ENCODE peak calls at places on chromosomes 13 and 19, in eight cellular contexts. H, S, X, K, U, B, P and C are unnamed samples.
A peak's percentile ranks its signal among the peaks of the same experiment; 100 is the strongest.

GRCh38 chr19:18520848-18521691 is 800 bp downstream of the ELL start:
- DNase-seq in H (no peak), S (no peak), X (peak; percentile 42), K (peak; percentile 50), U (peak; percentile 40), B (peak; percentile 49), P (peak; percentile 76), C (no peak)

GRCh38 chr13:110300090-110300815 is 6.7 kb downstream of the COL4A1 start:
- DNase-seq in H (peak; percentile 69), S (no peak), X (no peak), K (no peak), U (no peak), B (no peak), P (no peak), C (no peak)

GRCh38 chr13:31213681-31214289 is 14.0 kb downstream of the B3GLCT start:
- DNase-seq in H (peak; percentile 20), S (no peak), X (no peak), K (no peak), U (no peak), B (no peak), P (no peak), C (no peak)

GRCh38 chr19:42207767-42208259 is 9.7 kb downstream of the DEDD2 start:
- DNase-seq in H (peak; percentile 89), S (no peak), X (no peak), K (peak; percentile 43), U (no peak), B (no peak), P (no peak), C (no peak)

GRCh38 chr19:8609210-8610040 is 1.1 kb downstream of the ADAMTS10 start:
- DNase-seq in H (peak; percentile 60), S (peak; percentile 15), X (peak; percentile 63), K (peak; percentile 30), U (no peak), B (peak; percentile 65), P (peak; percentile 68), C (no peak)

GRCh38 chr13:39998166-39998565 is 342.7 kb downstream of the COG6 start:
- DNase-seq in H (no peak), S (no peak), X (no peak), K (no peak), U (no peak), B (no peak), P (no peak), C (no peak)

GRCh38 chr13:114148521-114148855 is 16.1 kb upstream of the RASA3 start:
- DNase-seq in H (no peak), S (no peak), X (peak; percentile 8), K (peak; percentile 51), U (no peak), B (no peak), P (no peak), C (no peak)

GRCh38 chr19:1768248-1768647 is 14.9 kb downstream of the ONECUT3 start:
- DNase-seq in H (no peak), S (no peak), X (no peak), K (no peak), U (no peak), B (peak; percentile 28), P (no peak), C (no peak)

GRCh38 chr19:6199240-6199983 is 63.9 kb downstream of the ACSBG2 start:
- DNase-seq in H (peak; percentile 98), S (peak; percentile 97), X (peak; percentile 99), K (peak; percentile 100), U (peak; percentile 99), B (peak; percentile 98), P (peak; percentile 99), C (peak; percentile 87)
- TF ChIP-seq CTCF in H (peak; percentile 29), S (no peak), X (peak; percentile 29), K (no peak), U (peak; percentile 75), B (peak; percentile 50), P (peak; percentile 78), C (peak; percentile 66)

DNA sequence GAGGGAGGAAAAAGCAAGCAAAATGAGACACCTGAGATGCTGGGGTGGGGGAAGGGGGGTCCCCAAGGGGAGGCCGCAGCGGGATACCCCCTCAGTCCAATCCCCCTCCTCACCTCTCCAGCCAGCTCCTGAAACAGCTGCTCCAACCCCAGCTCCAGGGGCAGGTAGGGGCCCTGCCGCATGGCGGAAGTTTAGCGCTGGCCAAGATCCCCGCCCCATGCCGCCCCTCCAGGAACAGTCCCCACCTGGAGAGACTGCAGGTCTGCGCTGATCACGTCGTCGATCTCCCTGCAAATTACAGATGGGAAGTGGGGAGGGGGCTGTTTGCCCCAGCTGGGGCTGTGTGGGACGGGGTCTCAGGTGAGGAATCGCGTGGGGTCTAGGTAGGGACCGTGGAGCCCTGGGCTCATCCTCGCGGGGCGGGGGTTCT is 9.0 kb downstream of the CAPN12 start:
- DNase-seq in H (no peak), S (no peak), X (peak; percentile 17), K (peak; percentile 52), U (no peak), B (peak; percentile 36), P (peak; percentile 52), C (no peak)
- H3K4me1 ChIP-seq in H (peaks cover 13% of the 10 kb centered on the region), S (peaks cover 13% of the 10 kb centered on the region), X (peaks cover 29% of the 10 kb centered on the region), K (peaks cover 65% of the 10 kb centered on the region), U (peaks cover 14% of the 10 kb centered on the region), B (peaks cover 20% of the 10 kb centered on the region), P (no peaks in the 10 kb centered on the region), C (peaks cover 33% of the 10 kb centered on the region)

DNA sequence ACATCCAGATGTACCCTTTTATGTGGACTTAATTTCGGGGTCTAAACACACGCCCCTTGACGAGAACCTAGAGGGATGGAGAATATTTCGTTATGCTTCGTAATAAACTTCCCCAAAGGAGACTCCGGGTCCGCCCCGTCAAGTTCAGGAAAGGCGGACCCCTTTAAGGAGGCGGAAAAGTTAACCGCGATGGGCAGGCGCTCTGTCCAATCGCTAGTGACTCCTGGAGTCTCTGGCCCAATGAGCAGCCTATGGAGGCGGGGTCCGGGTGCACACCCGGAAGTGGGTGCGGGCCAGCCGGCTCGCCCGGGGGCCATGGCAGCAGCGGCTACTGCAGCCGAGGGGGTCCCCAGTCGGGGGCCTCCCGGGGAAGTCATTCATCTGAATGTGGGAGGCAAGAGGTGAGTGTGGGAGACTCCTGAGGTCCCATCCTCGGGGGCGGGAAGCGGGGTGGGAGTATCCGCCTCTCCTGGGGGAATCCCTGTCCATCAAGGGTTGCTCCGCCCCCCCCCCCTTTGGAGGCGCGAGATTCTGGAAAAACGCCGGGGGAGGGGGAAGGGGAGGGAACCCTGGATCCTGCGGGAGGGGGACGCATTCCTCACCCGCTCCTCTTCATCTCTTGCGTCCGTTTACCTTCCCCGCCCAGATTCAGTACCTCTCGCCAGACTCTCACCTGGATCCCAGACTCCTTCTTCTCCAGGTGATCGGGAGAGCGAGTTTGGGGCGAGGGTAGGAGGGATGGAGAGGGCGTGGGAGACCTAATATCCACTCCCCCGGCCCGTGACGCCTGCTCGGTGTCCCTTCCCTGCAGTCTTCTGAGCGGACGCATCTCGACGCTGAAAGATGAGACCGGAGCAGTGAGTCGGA is at the start of gene SHKBP1:
- DNase-seq in H (peak; percentile 92), S (peak; percentile 93), X (peak; percentile 96), K (peak; percentile 95), U (peak; percentile 93), B (peak; percentile 96), P (peak; percentile 96), C (peak; percentile 61)
- TF ChIP-seq POLR2A in H (peak; percentile 50), S (no peak), X (no peak), K (no peak), U (peak; percentile 46), B (no peak), P (no peak), C (no peak)

DNA sequence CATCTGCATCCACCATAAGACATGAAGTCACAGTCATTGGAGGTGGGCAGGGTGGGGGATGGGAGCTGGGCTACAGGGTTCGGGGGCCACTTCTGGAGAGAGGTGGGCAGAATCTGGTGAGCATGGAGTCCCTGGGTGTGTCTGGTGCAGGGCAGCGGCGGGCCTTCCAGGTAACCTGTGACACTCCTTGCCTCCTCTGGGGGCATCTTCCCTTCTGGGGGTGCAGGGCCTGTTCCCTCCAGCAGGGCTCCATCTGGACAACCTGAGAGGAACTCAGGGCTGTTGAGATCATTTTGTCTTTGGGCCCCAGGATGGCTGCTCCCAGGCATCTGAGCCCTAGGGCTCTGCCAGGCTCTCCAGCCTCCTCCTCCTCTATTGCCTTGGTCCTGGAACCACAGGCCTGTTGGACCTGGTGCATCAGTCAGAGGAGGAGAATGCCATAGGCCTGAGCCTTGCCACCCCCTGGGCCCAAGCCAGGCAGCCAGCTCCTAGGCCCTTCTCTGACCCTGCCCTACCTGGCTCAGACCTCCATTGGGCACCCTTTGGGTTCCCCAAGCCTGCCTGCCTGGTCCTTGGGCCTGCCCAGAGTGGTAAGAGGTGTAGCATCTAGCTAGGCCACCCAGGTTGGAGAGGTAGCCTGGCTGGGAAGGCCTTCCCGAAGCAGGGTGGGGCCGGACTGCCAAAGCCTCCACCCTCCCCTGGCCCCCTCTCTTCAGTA is 13.4 kb downstream of the LYL1 start:
- DNase-seq in H (no peak), S (no peak), X (no peak), K (no peak), U (no peak), B (no peak), P (peak; percentile 37), C (no peak)
- TF ChIP-seq CTCF in H (peak; percentile 49), S (peak; percentile 74), X (no peak), K (no peak), U (no peak), B (no peak), P (no peak), C (no peak)

DNA sequence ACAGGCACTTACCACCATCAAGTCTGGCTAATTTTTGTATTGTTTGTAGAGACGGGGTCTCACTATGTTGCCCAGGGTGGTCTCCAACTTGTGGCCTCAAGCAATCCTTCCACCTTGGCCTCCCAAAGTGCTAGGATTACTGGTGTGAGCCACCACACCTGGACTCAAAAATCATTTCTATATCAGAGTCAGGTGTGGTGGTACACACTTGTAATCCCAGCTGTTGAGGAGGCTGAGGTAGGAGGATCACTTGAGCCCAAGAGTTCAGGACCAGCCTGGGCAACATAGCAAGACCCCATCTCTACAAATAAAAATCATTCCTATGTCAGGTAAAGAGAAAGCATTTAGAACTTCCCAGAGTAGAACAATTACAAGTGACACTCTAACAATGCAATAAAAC is 48.4 kb downstream of the MYO9B start:
- DNase-seq in H (no peak), S (no peak), X (no peak), K (no peak), U (no peak), B (no peak), P (no peak), C (no peak)
- H3K4me1 ChIP-seq in H (peaks cover 11% of the 10 kb centered on the region), S (peaks cover 6% of the 10 kb centered on the region), X (peaks cover 21% of the 10 kb centered on the region), K (peaks cover 17% of the 10 kb centered on the region), U (peaks cover 4% of the 10 kb centered on the region), B (peaks cover 11% of the 10 kb centered on the region), P (no peaks in the 10 kb centered on the region), C (peaks cover 33% of the 10 kb centered on the region)

GRCh38 chr13:102773441-102774209 is at the start of gene TEX30:
- DNase-seq in H (peak; percentile 76), S (peak; percentile 40), X (peak; percentile 85), K (peak; percentile 87), U (peak; percentile 73), B (peak; percentile 83), P (peak; percentile 88), C (peak; percentile 20)
- TF ChIP-seq POLR2A in H (peak; percentile 92), S (peak; percentile 84), X (no peak), K (no peak), U (peak; percentile 81), B (peak; percentile 68), P (no peak), C (peak; percentile 51)